ENCODE peak calls at places on chromosomes 12 and 14, in ten cellular contexts. One of them, this sample, is unnamed.
A peak's percentile ranks its signal among the peaks of the same experiment; 100 is the strongest.

GRCh38 chr14:26993541-26993940 is 395.7 kb upstream of the NOVA1 start:
- DNase-seq in foreskin fibroblast: peak; percentile 53
- DNase-seq in GM20000: no peak
- DNase-seq in fibroblast of pulmonary artery: no peak
- DNase-seq in right atrium auricular region: no peak
- DNase-seq in lower leg skin: no peak
- DNase-seq in left ventricle myocardium inferior: no peak
- DNase-seq in choroid plexus epithelial cell: no peak
- DNase-seq in colonic mucosa: no peak
- DNase-seq in HepG2: no peak
- DNase-seq in this sample: no peak

GRCh38 chr12:63264629-63265028 is 113.6 kb upstream of the AVPR1A start:
- DNase-seq in left ventricle myocardium inferior: no peak
- DNase-seq in GM20000: no peak
- DNase-seq in lower leg skin: no peak
- DNase-seq in fibroblast of pulmonary artery: no peak
- DNase-seq in foreskin fibroblast: no peak
- DNase-seq in choroid plexus epithelial cell: no peak
- DNase-seq in right atrium auricular region: no peak
- DNase-seq in colonic mucosa: no peak
- DNase-seq in HepG2: no peak
- DNase-seq in this sample: no peak

GRCh38 chr12:89038831-89039509 is 313.3 kb downstream of the DUSP6 start:
- DNase-seq in HepG2: no peak
- DNase-seq in foreskin fibroblast: no peak
- DNase-seq in left ventricle myocardium inferior: no peak
- DNase-seq in colonic mucosa: no peak
- DNase-seq in right atrium auricular region: no peak
- DNase-seq in choroid plexus epithelial cell: no peak
- DNase-seq in lower leg skin: no peak
- DNase-seq in GM20000: no peak
- DNase-seq in fibroblast of pulmonary artery: no peak
- DNase-seq in this sample: no peak

GRCh38 chr12:5524769-5525436 is 93.0 kb downstream of the NTF3 start:
- DNase-seq in foreskin fibroblast: no peak
- DNase-seq in HepG2: no peak
- DNase-seq in GM20000: no peak
- DNase-seq in left ventricle myocardium inferior: no peak
- DNase-seq in fibroblast of pulmonary artery: no peak
- DNase-seq in lower leg skin: peak; percentile 57
- DNase-seq in right atrium auricular region: peak; percentile 38
- DNase-seq in colonic mucosa: no peak
- DNase-seq in choroid plexus epithelial cell: no peak
- DNase-seq in this sample: peak; percentile 78

GRCh38 chr12:15815730-15816129 is 26.5 kb upstream of the EPS8 start:
- DNase-seq in right atrium auricular region: no peak
- DNase-seq in GM20000: no peak
- DNase-seq in left ventricle myocardium inferior: no peak
- DNase-seq in HepG2: no peak
- DNase-seq in foreskin fibroblast: no peak
- DNase-seq in colonic mucosa: no peak
- DNase-seq in fibroblast of pulmonary artery: no peak
- DNase-seq in lower leg skin: no peak
- DNase-seq in choroid plexus epithelial cell: no peak
- DNase-seq in this sample: no peak

GRCh38 chr14:53389207-53389606 is 236.1 kb upstream of the DDHD1 start:
- DNase-seq in left ventricle myocardium inferior: no peak
- DNase-seq in lower leg skin: no peak
- DNase-seq in colonic mucosa: no peak
- DNase-seq in foreskin fibroblast: peak; percentile 70
- DNase-seq in choroid plexus epithelial cell: no peak
- DNase-seq in right atrium auricular region: no peak
- DNase-seq in fibroblast of pulmonary artery: peak; percentile 19
- DNase-seq in HepG2: no peak
- DNase-seq in GM20000: no peak
- DNase-seq in this sample: no peak

GRCh38 chr12:116313194-116313910 is 35.9 kb upstream of the MED13L start:
- DNase-seq in right atrium auricular region: no peak
- DNase-seq in fibroblast of pulmonary artery: peak; percentile 77
- DNase-seq in lower leg skin: no peak
- DNase-seq in HepG2: no peak
- DNase-seq in colonic mucosa: no peak
- DNase-seq in GM20000: no peak
- DNase-seq in left ventricle myocardium inferior: no peak
- DNase-seq in foreskin fibroblast: no peak
- DNase-seq in choroid plexus epithelial cell: no peak
- DNase-seq in this sample: no peak

GRCh38 chr14:77144412-77145115 is 3.0 kb upstream of the ZDHHC22 start:
- DNase-seq in HepG2: no peak
- DNase-seq in choroid plexus epithelial cell: no peak
- DNase-seq in colonic mucosa: no peak
- DNase-seq in foreskin fibroblast: no peak
- DNase-seq in GM20000: no peak
- DNase-seq in left ventricle myocardium inferior: no peak
- DNase-seq in fibroblast of pulmonary artery: no peak
- DNase-seq in lower leg skin: no peak
- DNase-seq in right atrium auricular region: no peak
- DNase-seq in this sample: no peak

GRCh38 chr12:19298837-19299605 is 140.3 kb upstream of the AEBP2 start:
- DNase-seq in lower leg skin: no peak
- DNase-seq in left ventricle myocardium inferior: no peak
- DNase-seq in GM20000: no peak
- DNase-seq in choroid plexus epithelial cell: no peak
- DNase-seq in foreskin fibroblast: peak; percentile 9
- DNase-seq in HepG2: no peak
- DNase-seq in right atrium auricular region: no peak
- DNase-seq in fibroblast of pulmonary artery: peak; percentile 11
- DNase-seq in colonic mucosa: no peak
- DNase-seq in this sample: no peak

GRCh38 chr12:88172844-88173407 is 30.8 kb downstream of the TMTC3 start:
- DNase-seq in GM20000: no peak
- DNase-seq in HepG2: no peak
- DNase-seq in colonic mucosa: no peak
- DNase-seq in right atrium auricular region: no peak
- DNase-seq in foreskin fibroblast: peak; percentile 61
- DNase-seq in lower leg skin: no peak
- DNase-seq in choroid plexus epithelial cell: no peak
- DNase-seq in fibroblast of pulmonary artery: no peak
- DNase-seq in left ventricle myocardium inferior: no peak
- DNase-seq in this sample: no peak

GRCh38 chr14:99094901-99095300 is 177.1 kb downstream of the BCL11B start:
- DNase-seq in HepG2: no peak
- DNase-seq in foreskin fibroblast: no peak
- DNase-seq in colonic mucosa: no peak
- DNase-seq in fibroblast of pulmonary artery: no peak
- DNase-seq in right atrium auricular region: no peak
- DNase-seq in choroid plexus epithelial cell: no peak
- DNase-seq in GM20000: no peak
- DNase-seq in lower leg skin: no peak
- DNase-seq in left ventricle myocardium inferior: no peak
- DNase-seq in this sample: no peak

GRCh38 chr12:121413917-121414316 is 14.0 kb downstream of the RNF34 start:
- DNase-seq in right atrium auricular region: no peak
- DNase-seq in left ventricle myocardium inferior: no peak
- DNase-seq in choroid plexus epithelial cell: no peak
- DNase-seq in HepG2: no peak
- DNase-seq in GM20000: no peak
- DNase-seq in colonic mucosa: no peak
- DNase-seq in fibroblast of pulmonary artery: no peak
- DNase-seq in lower leg skin: no peak
- DNase-seq in foreskin fibroblast: no peak
- DNase-seq in this sample: no peak

GRCh38 chr14:32414808-32415255 is 85.7 kb downstream of the AKAP6 start:
- DNase-seq in HepG2: no peak
- DNase-seq in left ventricle myocardium inferior: no peak
- DNase-seq in lower leg skin: no peak
- DNase-seq in colonic mucosa: no peak
- DNase-seq in right atrium auricular region: no peak
- DNase-seq in GM20000: no peak
- DNase-seq in fibroblast of pulmonary artery: peak; percentile 63
- DNase-seq in choroid plexus epithelial cell: peak; percentile 64
- DNase-seq in foreskin fibroblast: peak; percentile 29
- DNase-seq in this sample: no peak

GRCh38 chr14:35215110-35215872 is 76.9 kb upstream of the PSMA6 start:
- DNase-seq in right atrium auricular region: no peak
- DNase-seq in foreskin fibroblast: peak; percentile 73
- DNase-seq in lower leg skin: no peak
- DNase-seq in fibroblast of pulmonary artery: peak; percentile 84
- DNase-seq in left ventricle myocardium inferior: no peak
- DNase-seq in GM20000: peak; percentile 30
- DNase-seq in HepG2: peak; percentile 57
- DNase-seq in choroid plexus epithelial cell: peak; percentile 89
- DNase-seq in colonic mucosa: no peak
- DNase-seq in this sample: no peak

GRCh38 chr12:75850751-75851462 is 180.7 kb downstream of the PHLDA1 start:
- DNase-seq in foreskin fibroblast: peak; percentile 80
- DNase-seq in HepG2: no peak
- DNase-seq in left ventricle myocardium inferior: no peak
- DNase-seq in colonic mucosa: peak; percentile 22
- DNase-seq in fibroblast of pulmonary artery: peak; percentile 50
- DNase-seq in right atrium auricular region: no peak
- DNase-seq in GM20000: no peak
- DNase-seq in lower leg skin: no peak
- DNase-seq in choroid plexus epithelial cell: peak; percentile 39
- DNase-seq in this sample: no peak

DNA sequence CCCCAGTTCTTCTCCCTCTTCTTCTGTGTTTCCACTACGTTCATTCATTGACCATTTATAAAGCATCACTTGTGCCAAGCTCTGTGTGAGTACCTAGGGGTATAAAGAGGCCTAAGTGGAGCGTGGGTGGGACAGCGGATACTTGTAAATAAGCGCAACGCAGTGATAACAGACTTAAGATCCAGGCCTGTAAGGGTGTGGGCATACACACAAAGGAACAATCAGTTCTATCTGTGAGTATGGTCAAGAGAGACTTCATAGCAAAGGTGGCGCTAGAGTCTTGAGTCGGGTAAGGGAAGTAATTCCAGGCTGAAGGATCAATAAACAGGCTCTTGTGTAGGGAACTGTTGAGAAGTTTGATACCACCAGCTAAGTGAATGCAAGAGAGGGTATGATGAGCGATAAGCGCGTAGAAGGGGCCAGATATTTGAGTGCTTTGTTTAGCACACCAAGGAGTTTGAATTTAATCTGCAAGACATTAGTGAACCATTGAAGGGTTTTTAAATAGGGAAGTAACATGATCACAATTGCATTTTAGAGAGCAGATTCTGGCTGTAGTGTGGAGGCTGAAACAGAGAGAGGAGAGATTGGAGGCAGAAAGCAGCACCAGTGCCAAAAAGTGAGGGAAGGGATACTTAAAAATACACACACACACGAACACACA is 1.0 kb upstream of the GXYLT1 start:
- DNase-seq in fibroblast of pulmonary artery: no peak
- DNase-seq in colonic mucosa: peak; percentile 24
- DNase-seq in choroid plexus epithelial cell: peak; percentile 18
- DNase-seq in lower leg skin: no peak
- DNase-seq in HepG2: no peak
- DNase-seq in left ventricle myocardium inferior: no peak
- DNase-seq in GM20000: no peak
- DNase-seq in right atrium auricular region: no peak
- DNase-seq in foreskin fibroblast: peak; percentile 23
- DNase-seq in this sample: no peak
- TF ChIP-seq CTCF in fibroblast of pulmonary artery: no peak
- TF ChIP-seq CTCF in colonic mucosa: no peak
- TF ChIP-seq CTCF in choroid plexus epithelial cell: peak; percentile 14
- TF ChIP-seq CTCF in lower leg skin: no peak
- TF ChIP-seq CTCF in HepG2: peak; percentile 43
- TF ChIP-seq CTCF in left ventricle myocardium inferior: no peak
- TF ChIP-seq CTCF in GM20000: no peak
- TF ChIP-seq CTCF in right atrium auricular region: no peak
- TF ChIP-seq CTCF in foreskin fibroblast: no peak
- TF ChIP-seq CTCF in this sample: no peak

DNA sequence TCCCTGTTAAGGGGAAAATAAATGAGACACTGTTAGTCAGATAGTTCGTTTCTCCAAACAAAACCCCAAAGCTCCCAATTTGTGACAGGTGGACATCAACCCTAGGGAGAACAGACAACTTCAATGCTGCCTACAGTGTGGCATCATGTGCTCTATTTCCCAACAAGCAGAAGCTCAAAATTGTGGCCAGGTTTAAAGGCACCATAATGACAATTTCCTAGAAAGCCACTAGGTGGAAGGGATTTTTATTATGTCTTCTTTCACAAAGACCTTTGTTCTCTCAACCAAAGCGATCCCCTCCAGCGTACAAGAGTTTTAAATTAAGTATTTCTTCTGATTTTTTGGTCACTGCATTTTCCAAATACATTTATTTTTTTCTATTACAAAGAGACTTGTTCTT is 88.0 kb upstream of the MBIP start:
- DNase-seq in colonic mucosa: no peak
- DNase-seq in HepG2: no peak
- DNase-seq in lower leg skin: no peak
- DNase-seq in left ventricle myocardium inferior: no peak
- DNase-seq in GM20000: no peak
- DNase-seq in right atrium auricular region: no peak
- DNase-seq in fibroblast of pulmonary artery: no peak
- DNase-seq in foreskin fibroblast: no peak
- DNase-seq in choroid plexus epithelial cell: no peak
- DNase-seq in this sample: no peak
- TF ChIP-seq CTCF in colonic mucosa: no peak
- TF ChIP-seq CTCF in HepG2: no peak
- TF ChIP-seq CTCF in lower leg skin: no peak
- TF ChIP-seq CTCF in left ventricle myocardium inferior: no peak
- TF ChIP-seq CTCF in GM20000: no peak
- TF ChIP-seq CTCF in right atrium auricular region: no peak
- TF ChIP-seq CTCF in fibroblast of pulmonary artery: no peak
- TF ChIP-seq CTCF in foreskin fibroblast: no peak
- TF ChIP-seq CTCF in choroid plexus epithelial cell: no peak
- TF ChIP-seq CTCF in this sample: no peak

DNA sequence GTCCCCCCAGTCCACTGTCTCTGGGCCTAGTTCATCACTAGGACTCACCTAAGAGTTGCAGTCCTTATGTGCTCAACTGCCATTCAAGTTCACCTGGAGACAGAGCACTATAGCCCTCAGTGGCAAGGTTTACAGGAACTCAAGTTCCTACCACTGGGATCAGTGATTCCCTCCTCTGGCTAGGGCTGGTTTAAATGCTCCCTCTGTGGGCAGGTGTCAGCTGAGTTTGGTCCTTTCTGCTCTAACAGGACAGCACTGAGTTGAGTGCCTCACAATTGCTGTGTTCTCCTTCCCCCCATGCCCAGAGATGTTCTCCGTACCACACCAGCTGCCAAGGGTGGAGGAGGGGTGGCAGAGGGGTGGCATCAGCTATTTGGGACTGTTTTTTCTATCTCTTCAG is 20.8 kb upstream of the SAV1 start:
- DNase-seq in lower leg skin: no peak
- DNase-seq in fibroblast of pulmonary artery: no peak
- DNase-seq in foreskin fibroblast: no peak
- DNase-seq in HepG2: peak; percentile 5
- DNase-seq in left ventricle myocardium inferior: no peak
- DNase-seq in GM20000: no peak
- DNase-seq in choroid plexus epithelial cell: no peak
- DNase-seq in colonic mucosa: no peak
- DNase-seq in right atrium auricular region: no peak
- DNase-seq in this sample: no peak
- TF ChIP-seq CTCF in lower leg skin: no peak
- TF ChIP-seq CTCF in fibroblast of pulmonary artery: no peak
- TF ChIP-seq CTCF in foreskin fibroblast: no peak
- TF ChIP-seq CTCF in HepG2: peak; percentile 68
- TF ChIP-seq CTCF in left ventricle myocardium inferior: peak; percentile 31
- TF ChIP-seq CTCF in GM20000: no peak
- TF ChIP-seq CTCF in choroid plexus epithelial cell: peak; percentile 17
- TF ChIP-seq CTCF in colonic mucosa: no peak
- TF ChIP-seq CTCF in right atrium auricular region: no peak
- TF ChIP-seq CTCF in this sample: no peak

GRCh38 chr12:71610036-71610795 is 53.4 kb downstream of the ZFC3H1 start:
- DNase-seq in GM20000: no peak
- DNase-seq in HepG2: no peak
- DNase-seq in choroid plexus epithelial cell: no peak
- DNase-seq in left ventricle myocardium inferior: no peak
- DNase-seq in colonic mucosa: no peak
- DNase-seq in right atrium auricular region: no peak
- DNase-seq in fibroblast of pulmonary artery: no peak
- DNase-seq in foreskin fibroblast: no peak
- DNase-seq in lower leg skin: no peak
- DNase-seq in this sample: no peak
- TF ChIP-seq CTCF in GM20000: no peak
- TF ChIP-seq CTCF in HepG2: no peak
- TF ChIP-seq CTCF in choroid plexus epithelial cell: no peak
- TF ChIP-seq CTCF in left ventricle myocardium inferior: no peak
- TF ChIP-seq CTCF in colonic mucosa: no peak
- TF ChIP-seq CTCF in right atrium auricular region: no peak
- TF ChIP-seq CTCF in fibroblast of pulmonary artery: no peak
- TF ChIP-seq CTCF in foreskin fibroblast: no peak
- TF ChIP-seq CTCF in lower leg skin: no peak
- TF ChIP-seq CTCF in this sample: no peak

This sample was measured in osteocyte.